ENCODE peak calls at places on chromosomes 12 and 14, in nine cellular contexts. U is adrenal gland, X is cardiac muscle cell, I is H9, T is transverse colon, B is thoracic aorta, K is Peyer's patch, J is left lung, F is heart right ventricle. S is an unnamed sample. For H3K4me1, the result is how much of the 10 kb centered on the place peaks cover.

GRCh38 chr14:63394856-63395255 is 76.1 kb upstream of the GPHB5 start:
- DNase-seq in X (no peak), T (no peak), F (no peak), U (no peak), J (no peak), B (no peak), K (no peak), I (no peak), S (no peak)

GRCh38 chr12:29176951-29177350 is 27.9 kb downstream of the FAR2 start:
- DNase-seq in B (no peak), F (no peak), X (peak), T (no peak), I (no peak), U (no peak), K (no peak), J (no peak), S (no peak)

GRCh38 chr14:24984846-24985589 is 64.9 kb downstream of the STXBP6 start:
- DNase-seq in J (no peak), F (no peak), K (no peak), X (peak), T (peak), I (no peak), U (no peak), B (no peak), S (no peak)

GRCh38 chr12:67816269-67816668 is 167.7 kb downstream of the DYRK2 start:
- DNase-seq in X (no peak), I (no peak), T (no peak), B (no peak), J (no peak), K (no peak), U (no peak), F (no peak), S (no peak)

GRCh38 chr12:123149828-123150272 is 1.0 kb downstream of the PITPNM2 start:
- DNase-seq in F (no peak), K (no peak), U (no peak), T (no peak), J (no peak), B (no peak), I (no peak), X (no peak), S (peak)

GRCh38 chr12:2054091-2055018 is 1.6 kb downstream of the CACNA1C start:
- DNase-seq in U (no peak), K (no peak), J (peak), F (no peak), T (no peak), I (no peak), X (peak), B (no peak), S (peak)

GRCh38 chr12:24226745-24227350 is 277.4 kb upstream of the SOX5 start:
- DNase-seq in F (no peak), K (no peak), X (peak), T (no peak), I (no peak), J (no peak), U (peak), B (peak), S (no peak)

GRCh38 chr12:123671876-123672275 is 963 bp downstream of the TCTN2 start:
- DNase-seq in U (no peak), F (no peak), J (no peak), X (peak), B (no peak), T (no peak), I (no peak), K (no peak), S (no peak)

GRCh38 chr12:106118278-106118820 is 20.4 kb downstream of the NUAK1 start:
- DNase-seq in F (no peak), B (no peak), U (no peak), T (no peak), K (no peak), I (no peak), X (no peak), J (no peak), S (no peak)

GRCh38 chr14:64772394-64772950 is 68.2 kb downstream of the PLEKHG3 start:
- DNase-seq in F (no peak), K (no peak), B (no peak), X (no peak), U (no peak), J (no peak), T (no peak), I (peak), S (no peak)

GRCh38 chr12:9651265-9651729 is 18.2 kb upstream of the CLEC2D start:
- DNase-seq in U (no peak), K (peak), X (peak), T (no peak), F (no peak), B (no peak), I (no peak), J (no peak), S (no peak)

GRCh38 chr12:26818201-26818600 is 14.8 kb downstream of the ITPR2 start:
- DNase-seq in K (no peak), U (no peak), I (no peak), X (no peak), J (no peak), T (no peak), F (no peak), B (no peak), S (no peak)

GRCh38 chr12:48969160-48969771 is 2.3 kb downstream of the WNT10B start:
- DNase-seq in K (no peak), F (no peak), J (no peak), I (no peak), X (no peak), U (no peak), B (no peak), T (no peak), S (no peak)

GRCh38 chr12:88562846-88563582 is 17.3 kb downstream of the KITLG start:
- DNase-seq in J (no peak), B (no peak), X (peak), F (no peak), T (no peak), K (no peak), I (no peak), U (no peak), S (no peak)

GRCh38 chr14:65230287-65230728 is 128.0 kb upstream of the MAX start:
- DNase-seq in X (peak), F (peak), U (no peak), J (no peak), B (no peak), K (no peak), I (no peak), T (no peak), S (peak)

GRCh38 chr12:117459229-117459628 is 97.8 kb upstream of the NOS1 start:
- DNase-seq in T (no peak), J (no peak), B (no peak), F (no peak), I (no peak), K (no peak), U (no peak), X (no peak), S (no peak)

GRCh38 chr12:81615031-81615430 is 144.1 kb downstream of the PPFIA2 start:
- DNase-seq in T (no peak), U (no peak), B (no peak), F (no peak), J (no peak), K (no peak), X (no peak), I (no peak), S (no peak)

GRCh38 chr12:17326649-17327048 is 720.7 kb upstream of the LMO3 start:
- DNase-seq in J (no peak), I (no peak), T (no peak), U (no peak), K (no peak), X (no peak), B (no peak), F (no peak), S (no peak)

GRCh38 chr14:23454445-23454856 is 15.1 kb upstream of the NGDN start:
- DNase-seq in K (no peak), X (no peak), I (no peak), F (no peak), B (no peak), J (no peak), T (no peak), U (no peak), S (no peak)

GRCh38 chr12:76784600-76785051 is 20.7 kb downstream of the ZDHHC17 start:
- DNase-seq in B (no peak), X (peak), I (no peak), T (no peak), K (no peak), U (no peak), J (no peak), F (no peak), S (no peak)

GRCh38 chr12:29616664-29617409 is 119.4 kb upstream of the OVCH1 start:
- DNase-seq in F (no peak), X (peak), K (no peak), J (no peak), B (no peak), I (no peak), U (no peak), T (no peak), S (no peak)

GRCh38 chr12:54891717-54892478 is 37.6 kb downstream of the MUCL1 start:
- DNase-seq in I (no peak), B (no peak), J (no peak), T (peak), U (no peak), X (peak), K (no peak), F (no peak), S (no peak)

GRCh38 chr12:50641566-50641965 is 122.3 kb upstream of the ATF1 start:
- DNase-seq in T (no peak), X (no peak), B (no peak), I (peak), J (no peak), U (no peak), F (no peak), K (no peak), S (no peak)

GRCh38 chr14:51527073-51527472 is 124.6 kb upstream of the FRMD6 start:
- DNase-seq in J (no peak), F (no peak), B (no peak), X (peak), I (no peak), K (no peak), U (no peak), T (no peak), S (no peak)

GRCh38 chr12:9760699-9761406 is at the start of gene CD69:
- DNase-seq in T (peak), X (no peak), I (no peak), U (peak), K (peak), F (no peak), J (no peak), B (no peak), S (peak)

GRCh38 chr12:117090816-117091711 is 8.2 kb downstream of the TESC start:
- DNase-seq in I (no peak), T (no peak), F (no peak), U (no peak), B (no peak), X (no peak), J (peak), K (no peak), S (no peak)

GRCh38 chr12:28974166-28974565 is 174.9 kb upstream of the FAR2 start:
- DNase-seq in U (no peak), T (no peak), I (no peak), K (no peak), F (no peak), J (no peak), B (no peak), X (no peak), S (no peak)

GRCh38 chr14:27372771-27373170 is 774.9 kb upstream of the NOVA1 start:
- DNase-seq in F (no peak), X (no peak), I (no peak), J (no peak), U (no peak), B (no peak), K (no peak), T (no peak), S (no peak)

GRCh38 chr12:32501835-32502333 is 102.5 kb downstream of the FGD4 start:
- DNase-seq in K (no peak), X (peak), B (no peak), J (no peak), T (no peak), I (peak), U (peak), F (no peak), S (peak)

GRCh38 chr12:124663206-124663605 is 95.8 kb upstream of the NCOR2 start:
- DNase-seq in B (no peak), F (no peak), J (no peak), X (no peak), I (no peak), K (no peak), T (no peak), U (no peak), S (no peak)

GRCh38 chr14:95263527-95264231 is 56.0 kb downstream of the CLMN start:
- DNase-seq in I (peak), X (no peak), F (no peak), U (no peak), K (no peak), T (no peak), B (no peak), J (no peak), S (no peak)

GRCh38 chr12:51082561-51083139 is 746 bp downstream of the CSRNP2 start:
- DNase-seq in U (peak), F (no peak), I (peak), J (no peak), T (peak), K (no peak), B (no peak), X (peak), S (peak)

GRCh38 chr12:33706927-33707326 is 267.3 kb upstream of the SYT10 start:
- DNase-seq in U (no peak), B (no peak), J (no peak), X (no peak), K (no peak), I (no peak), T (no peak), F (no peak), S (no peak)

GRCh38 chr12:7190268-7191055 is 976 bp downstream of the PEX5 start:
- DNase-seq in J (peak), U (peak), F (peak), T (peak), K (no peak), B (peak), I (peak), X (peak), S (peak)

GRCh38 chr12:57452937-57453509 is 2.1 kb upstream of the INHBE start:
- DNase-seq in K (peak), X (peak), T (peak), F (peak), I (peak), J (peak), B (no peak), U (peak), S (peak)

GRCh38 chr14:93981874-93982683 is 5.7 kb upstream of the ASB2 start:
- DNase-seq in X (no peak), J (no peak), F (no peak), T (no peak), B (no peak), U (no peak), I (no peak), K (no peak), S (no peak)

GRCh38 chr12:131375261-131375971 is 335.5 kb upstream of the SFSWAP start:
- DNase-seq in J (no peak), I (peak), U (no peak), K (no peak), F (no peak), T (no peak), X (no peak), B (no peak), S (peak)

GRCh38 chr12:57726151-57726883 is 12.2 kb downstream of the AGAP2 start:
- DNase-seq in I (peak), B (no peak), U (peak), K (peak), F (peak), X (peak), J (peak), T (peak), S (peak)

GRCh38 chr14:85535916-85536834 is 6.2 kb downstream of the FLRT2 start:
- DNase-seq in I (no peak), T (no peak), J (no peak), U (no peak), B (no peak), F (no peak), K (no peak), X (peak), S (peak)

GRCh38 chr14:90625445-90625844 is 190.8 kb downstream of the TTC7B start:
- DNase-seq in B (no peak), F (no peak), I (no peak), J (no peak), U (no peak), T (no peak), X (no peak), K (no peak), S (no peak)
- H3K4me1 ChIP-seq in B (half or more), F (half or more), I (under half), J (under half), U (under half), T (under half), X (under half), K (under half), S (under half)

GRCh38 chr14:100376751-100377171 is 53.6 kb downstream of the SLC25A47 start:
- DNase-seq in K (no peak), B (no peak), U (peak), F (no peak), T (no peak), J (no peak), I (no peak), X (peak), S (no peak)
- TF ChIP-seq CTCF in K (no peak), B (no peak), U (no peak), F (no peak), T (no peak), J (no peak), I (peak), X (peak), S (peak)

GRCh38 chr14:53331247-53331646 is 178.1 kb upstream of the DDHD1 start:
- DNase-seq in I (no peak), U (no peak), B (no peak), X (peak), F (no peak), J (no peak), T (no peak), K (no peak), S (no peak)
- H3K27ac ChIP-seq in I (no peak), U (no peak), B (no peak), X (peak), F (no peak), J (no peak), T (no peak), K (no peak), S (no peak)

DNA sequence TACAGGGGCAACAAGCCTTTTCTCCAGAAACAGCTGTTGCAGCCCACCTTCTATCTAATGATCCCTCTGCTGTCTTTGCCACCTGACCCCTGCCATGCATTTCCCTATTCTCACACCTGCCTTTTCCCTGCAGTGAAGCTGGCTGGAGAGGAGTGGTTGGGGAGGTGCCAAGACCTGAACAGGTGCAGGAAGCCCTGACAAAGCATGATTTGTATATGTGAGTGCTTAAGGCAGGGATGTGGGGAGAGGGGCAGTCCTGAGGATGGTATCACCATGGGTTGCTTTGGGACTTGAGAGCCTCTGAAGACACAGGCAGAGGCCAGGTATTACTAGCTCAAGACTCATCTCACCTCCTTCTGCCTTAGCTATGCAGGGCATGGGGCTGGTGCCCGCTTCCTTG is 2.9 kb upstream of the PFDN5 start:
- DNase-seq in U (no peak), J (no peak), K (no peak), X (no peak), I (no peak), F (no peak), B (no peak), T (no peak), S (no peak)
- H3K4me1 ChIP-seq in U (under half), J (under half), K (under half), X (under half), I (under half), F (under half), B (under half), T (under half), S (under half)

S was measured in testis.